ENCODE peak calls at places on chromosome 4, in six cellular contexts. E is upper lobe of right lung, T is aorta, Z is uterus, H is psoas muscle, F is small intestine. N is an unnamed sample. For H3K9me3 and H3K4me1, the result is how much of the 10 kb centered on the place peaks cover.

GRCh38 chr4:166965562-166965961 is 268.7 kb downstream of the SPOCK3 start:
- DNase-seq in E (no peak), T (no peak), Z (no peak), H (no peak), F (no peak), N (no peak)

GRCh38 chr4:4529412-4529811 is 12.4 kb downstream of the STX18 start:
- DNase-seq in E (no peak), T (no peak), Z (no peak), H (no peak), F (no peak), N (no peak)

GRCh38 chr4:71814433-71814832 is 30.6 kb upstream of the GC start:
- DNase-seq in E (no peak), T (no peak), Z (no peak), H (no peak), F (no peak), N (no peak)

GRCh38 chr4:121789960-121790829 is 10.9 kb upstream of the EXOSC9 start:
- DNase-seq in E (no peak), T (no peak), Z (no peak), H (no peak), F (no peak), N (no peak)

GRCh38 chr4:5386921-5387320 is 321.4 kb downstream of the EVC2 start:
- DNase-seq in E (no peak), T (no peak), Z (no peak), H (no peak), F (no peak), N (no peak)

GRCh38 chr4:73438048-73438447 is 2.0 kb downstream of the AFP start:
- DNase-seq in E (no peak), T (no peak), Z (no peak), H (no peak), F (no peak), N (no peak)

GRCh38 chr4:5137927-5138326 is 86.6 kb downstream of the STK32B start:
- DNase-seq in E (no peak), T (no peak), Z (no peak), H (no peak), F (peak), N (no peak)

GRCh38 chr4:25970241-25970675 is 56.2 kb downstream of the SMIM20 start:
- DNase-seq in E (peak), T (peak), Z (no peak), H (no peak), F (peak), N (peak)

GRCh38 chr4:101022151-101023024 is 324.9 kb downstream of the PPP3CA start:
- DNase-seq in E (no peak), T (no peak), Z (no peak), H (no peak), F (no peak), N (no peak)
- H3K27ac ChIP-seq in E (no peak), T (peak), Z (no peak), H (no peak), F (no peak), N (no peak)

GRCh38 chr4:19739101-19739651 is 512.5 kb upstream of the SLIT2 start:
- DNase-seq in E (no peak), T (no peak), Z (no peak), H (no peak), F (peak), N (no peak)
- H3K9me3 ChIP-seq in E (under half), T (under half), Z (under half), H (under half), F (under half), N (under half)

DNA sequence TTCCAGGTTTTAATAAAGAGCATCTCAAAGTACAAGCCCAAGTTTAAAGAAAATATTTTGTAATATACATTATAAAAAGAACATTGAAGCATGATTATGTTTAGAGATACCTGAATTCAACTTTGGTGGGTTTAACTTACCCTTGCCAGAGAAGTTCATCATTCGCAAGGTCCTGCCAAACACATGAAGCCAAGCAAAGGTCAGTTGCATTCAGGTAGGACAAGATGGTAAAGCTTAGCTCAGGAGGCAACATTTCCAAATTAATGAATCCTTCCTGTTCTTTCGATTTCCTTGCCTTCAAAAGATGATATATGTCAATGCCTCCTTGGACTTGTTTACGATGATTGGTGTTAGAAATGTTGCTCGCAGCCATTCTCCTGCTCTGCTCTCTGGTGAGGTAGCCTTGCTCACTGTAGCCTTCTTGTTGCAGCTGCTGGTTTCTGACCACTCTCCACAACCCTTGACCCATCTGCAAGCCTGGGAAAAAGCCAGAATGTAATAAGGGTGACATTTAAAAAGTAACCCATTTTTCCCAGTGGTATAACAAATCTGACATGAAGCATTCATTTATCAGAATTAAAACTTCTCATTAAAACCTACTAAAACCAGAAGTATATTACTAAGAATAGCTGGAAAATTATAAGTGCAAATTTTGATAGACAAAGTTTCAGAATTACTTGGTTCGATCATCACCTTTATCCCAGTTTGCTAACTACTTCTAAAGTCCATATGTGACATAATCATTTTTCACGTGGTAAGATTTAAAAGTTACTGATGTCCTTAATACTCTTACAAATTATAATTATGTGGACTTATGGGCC is 20.6 kb downstream of the FBXO8 start:
- DNase-seq in E (no peak), T (no peak), Z (no peak), H (no peak), F (no peak), N (no peak)
- H3K4me1 ChIP-seq in E (under half), T (under half), Z (under half), H (under half), F (under half), N (under half)

GRCh38 chr4:114597410-114598115 is 1.0 kb upstream of the UGT8 start:
- DNase-seq in E (no peak), T (no peak), Z (no peak), H (no peak), F (peak), N (no peak)

GRCh38 chr4:114600672-114601071 is 2.1 kb downstream of the UGT8 start:
- DNase-seq in E (no peak), T (no peak), Z (no peak), H (no peak), F (peak), N (no peak)

GRCh38 chr4:114600066-114600552 is 1.5 kb downstream of the UGT8 start:
- DNase-seq in E (no peak), T (no peak), Z (no peak), H (no peak), F (no peak), N (no peak)

GRCh38 chr4:114598191-114599121 is at the start of gene UGT8:
- DNase-seq in E (peak), T (no peak), Z (no peak), H (peak), F (peak), N (no peak)

DNA sequence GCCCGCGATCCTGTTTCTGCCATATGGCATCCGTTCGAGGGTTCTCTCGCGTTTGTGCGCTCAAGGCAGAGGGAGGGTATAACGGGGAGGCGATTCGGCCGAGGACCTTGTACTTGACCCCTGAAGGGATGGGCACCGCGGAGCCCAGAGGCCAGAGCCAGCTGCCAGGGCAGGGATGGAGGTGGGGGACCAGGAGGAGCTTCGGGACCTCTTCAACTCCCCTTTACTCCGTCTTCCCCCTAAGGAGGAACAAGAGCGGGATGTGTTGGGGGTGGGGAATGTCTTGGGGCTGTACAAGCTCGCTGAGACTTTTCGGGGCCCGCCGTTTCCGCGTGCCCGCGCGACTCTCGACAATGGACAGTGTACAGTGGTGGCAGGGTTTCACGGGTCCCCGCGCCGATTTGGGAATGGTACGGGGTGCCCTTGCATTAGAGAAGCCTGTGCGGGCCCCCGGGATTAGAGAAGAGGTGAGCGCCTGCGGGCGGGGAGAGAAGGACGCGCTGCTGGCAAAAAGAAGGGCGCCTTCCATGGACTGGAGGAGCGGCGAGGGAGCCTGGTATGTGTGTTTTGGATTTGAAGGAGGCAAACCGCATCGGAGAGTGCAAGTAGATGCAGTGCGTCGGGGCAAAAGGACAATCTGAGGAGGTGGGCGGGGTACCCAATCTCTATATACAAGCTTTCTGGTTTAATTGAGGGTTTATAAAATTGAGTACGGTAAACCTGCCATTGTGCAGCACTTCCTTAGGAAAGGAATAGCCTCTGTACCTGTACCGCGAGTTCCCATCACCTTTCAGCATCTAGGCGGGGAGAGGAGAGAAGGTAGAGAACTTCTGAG is 841 bp downstream of the UGT8 start:
- DNase-seq in E (peak), T (no peak), Z (no peak), H (no peak), F (peak), N (no peak)
- H3K27ac ChIP-seq in E (no peak), T (no peak), Z (no peak), H (no peak), F (peak), N (no peak)

GRCh38 chr4:38290360-38290759 is 330.2 kb downstream of the PTTG2 start:
- DNase-seq in E (no peak), T (no peak), Z (no peak), H (no peak), F (no peak), N (no peak)

GRCh38 chr4:38292529-38292928 is 332.3 kb downstream of the PTTG2 start:
- DNase-seq in E (no peak), T (no peak), Z (no peak), H (no peak), F (peak), N (no peak)

GRCh38 chr4:38290914-38291313 is 330.7 kb downstream of the PTTG2 start:
- DNase-seq in E (no peak), T (no peak), Z (no peak), H (no peak), F (no peak), N (no peak)

GRCh38 chr4:38298868-38299713 is 338.9 kb downstream of the PTTG2 start:
- DNase-seq in E (no peak), T (no peak), Z (no peak), H (no peak), F (no peak), N (no peak)

DNA sequence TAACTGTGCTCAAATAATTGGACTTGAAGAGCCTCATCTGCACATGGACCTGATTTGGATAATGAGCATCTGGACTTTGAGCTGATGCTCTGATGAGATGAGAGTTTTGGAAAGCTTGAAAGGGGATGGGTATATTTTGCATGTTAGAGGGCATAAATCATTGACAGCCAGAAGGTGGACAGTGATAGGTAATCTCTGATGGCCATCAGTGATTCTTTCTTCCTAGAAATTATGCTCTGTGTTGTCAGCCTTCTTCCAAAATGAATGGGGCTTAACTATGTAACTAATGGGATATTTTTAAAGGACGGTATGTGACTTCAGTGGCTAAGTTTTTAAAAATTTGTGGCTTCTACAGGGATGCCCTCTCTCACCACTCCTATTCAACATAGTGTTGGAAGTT is 334.0 kb downstream of the PTTG2 start:
- DNase-seq in E (no peak), T (no peak), Z (no peak), H (no peak), F (no peak), N (no peak)
- H3K9me3 ChIP-seq in E (under half), T (under half), Z (under half), H (under half), F (under half), N (half or more)

GRCh38 chr4:159175165-159175988 is 72.5 kb downstream of the RAPGEF2 start:
- DNase-seq in E (no peak), T (peak), Z (peak), H (peak), F (peak), N (peak)

GRCh38 chr4:159175989-159176375 is 73.1 kb downstream of the RAPGEF2 start:
- DNase-seq in E (no peak), T (no peak), Z (no peak), H (no peak), F (no peak), N (no peak)

GRCh38 chr4:159171287-159171686 is 68.4 kb downstream of the RAPGEF2 start:
- DNase-seq in E (no peak), T (no peak), Z (no peak), H (no peak), F (no peak), N (no peak)

GRCh38 chr4:159177265-159178146 is 74.6 kb downstream of the RAPGEF2 start:
- DNase-seq in E (no peak), T (no peak), Z (no peak), H (no peak), F (no peak), N (no peak)

GRCh38 chr4:159174645-159175147 is 71.8 kb downstream of the RAPGEF2 start:
- DNase-seq in E (no peak), T (no peak), Z (no peak), H (no peak), F (no peak), N (no peak)
- H3K4me1 ChIP-seq in E (half or more), T (under half), Z (under half), H (half or more), F (under half), N (half or more)

DNA sequence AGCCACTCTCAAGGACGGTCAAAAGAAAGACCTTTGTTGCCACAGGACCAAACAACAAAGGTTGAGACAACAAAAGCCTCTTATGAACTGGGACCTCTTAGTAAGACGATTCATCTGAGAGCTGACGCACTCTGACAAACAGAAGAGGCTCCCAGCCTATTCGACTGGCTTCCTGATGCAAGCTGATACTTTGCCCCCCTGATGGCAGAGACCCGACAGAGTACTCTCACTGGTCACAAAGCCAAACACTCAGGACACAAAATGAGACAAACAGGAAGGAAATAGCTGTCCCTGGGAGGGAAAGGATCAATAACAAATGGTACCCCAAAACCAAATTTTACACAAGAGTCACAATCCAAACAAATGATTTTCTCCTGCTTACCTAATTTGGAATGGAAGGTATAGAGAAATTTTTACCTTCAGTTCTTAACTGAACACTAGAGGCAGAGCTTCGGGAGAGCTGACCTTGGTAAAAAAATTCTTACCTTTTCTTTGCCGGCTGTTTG is 75.2 kb upstream of the PLAC8 start:
- DNase-seq in E (no peak), T (no peak), Z (no peak), H (no peak), F (no peak), N (no peak)
- H3K27ac ChIP-seq in E (no peak), T (no peak), Z (no peak), H (no peak), F (no peak), N (no peak)

DNA sequence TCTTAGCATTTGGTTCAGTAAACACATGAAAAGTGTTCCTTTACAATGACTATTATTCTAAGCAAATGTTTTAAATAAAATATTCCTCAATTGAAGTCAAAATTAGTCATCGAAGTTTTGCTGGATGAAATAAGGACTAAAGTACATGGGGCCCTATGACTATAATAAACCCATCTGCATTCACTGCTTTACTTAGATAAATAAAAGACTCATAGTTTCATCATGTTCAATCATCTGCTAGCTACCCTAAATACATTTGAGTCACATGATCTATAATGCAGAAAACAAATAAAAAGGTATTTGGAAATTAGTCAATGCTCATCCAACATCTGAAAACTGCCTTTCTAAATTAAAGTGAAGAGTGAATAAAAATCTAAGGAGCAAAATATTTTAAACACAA is 78.8 kb downstream of the CAMK2D start:
- DNase-seq in E (no peak), T (no peak), Z (no peak), H (no peak), F (no peak), N (no peak)
- H3K9me3 ChIP-seq in E (under half), T (under half), Z (under half), H (under half), F (under half), N (under half)

DNA sequence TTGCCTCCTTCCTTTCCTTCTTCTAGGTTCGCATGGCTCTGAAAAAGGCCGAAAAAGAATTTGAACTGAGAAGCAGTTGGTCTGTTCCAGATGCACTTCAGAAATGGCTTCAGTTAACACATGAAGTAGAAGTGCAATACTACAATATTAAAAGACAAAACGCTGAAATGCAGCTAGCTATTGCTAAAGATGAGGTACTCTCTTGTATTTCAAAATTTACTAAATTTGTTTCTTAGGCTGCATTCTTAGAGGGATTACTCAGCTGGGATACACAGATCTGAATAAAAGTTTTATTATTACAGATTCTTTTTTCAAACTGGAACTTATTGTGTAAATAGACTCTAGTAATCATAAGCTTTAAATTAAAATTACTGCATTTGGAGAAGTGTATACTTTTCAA is 146.9 kb downstream of the STIM2 start:
- DNase-seq in E (no peak), T (no peak), Z (no peak), H (no peak), F (no peak), N (no peak)
- H3K4me1 ChIP-seq in E (under half), T (under half), Z (under half), H (under half), F (under half), N (under half)

N was measured in heart right ventricle.